ENCODE peak calls at places on chromosomes 3 and 15, in four cellular contexts. One of them, this sample, is unnamed.

GRCh38 chr15:90071220-90071807 is 31.0 kb downstream of the IDH2 start:
- DNase-seq in renal cortical epithelial cell: peak; percentile 64
- DNase-seq in CD8-positive, alpha-beta T cell: peak; percentile 83
- DNase-seq in astrocyte: peak; percentile 60
- DNase-seq in this sample: peak; percentile 77

GRCh38 chr15:88202231-88202630 is 54.3 kb downstream of the NTRK3 start:
- DNase-seq in renal cortical epithelial cell: no peak
- DNase-seq in astrocyte: peak; percentile 73
- DNase-seq in CD8-positive, alpha-beta T cell: no peak
- DNase-seq in this sample: no peak

GRCh38 chr15:80070840-80071239 is 11.4 kb downstream of the ZFAND6 start:
- DNase-seq in CD8-positive, alpha-beta T cell: no peak
- DNase-seq in astrocyte: peak; percentile 19
- DNase-seq in renal cortical epithelial cell: peak; percentile 58
- DNase-seq in this sample: peak; percentile 69

GRCh38 chr15:63048115-63048985 is 5.8 kb downstream of the TPM1 start:
- DNase-seq in astrocyte: peak; percentile 79
- DNase-seq in CD8-positive, alpha-beta T cell: peak; percentile 92
- DNase-seq in renal cortical epithelial cell: peak; percentile 84
- DNase-seq in this sample: peak; percentile 94

GRCh38 chr3:161070980-161071663 is 34.0 kb downstream of the B3GALNT1 start:
- DNase-seq in CD8-positive, alpha-beta T cell: no peak
- DNase-seq in astrocyte: no peak
- DNase-seq in renal cortical epithelial cell: no peak
- DNase-seq in this sample: no peak

GRCh38 chr3:119628390-119628789 is 30.7 kb downstream of the PLA1A start:
- DNase-seq in astrocyte: no peak
- DNase-seq in renal cortical epithelial cell: no peak
- DNase-seq in CD8-positive, alpha-beta T cell: no peak
- DNase-seq in this sample: no peak

GRCh38 chr3:129918461-129918860 is 24.9 kb upstream of the TMCC1 start:
- DNase-seq in astrocyte: no peak
- DNase-seq in CD8-positive, alpha-beta T cell: no peak
- DNase-seq in renal cortical epithelial cell: no peak
- DNase-seq in this sample: no peak

GRCh38 chr3:46607603-46608028 is 4.7 kb upstream of the FAM240A start:
- DNase-seq in renal cortical epithelial cell: no peak
- DNase-seq in CD8-positive, alpha-beta T cell: no peak
- DNase-seq in astrocyte: no peak
- DNase-seq in this sample: peak; percentile 11

GRCh38 chr3:4824948-4825325 is 154.3 kb upstream of the BHLHE40 start:
- DNase-seq in renal cortical epithelial cell: peak; percentile 90
- DNase-seq in astrocyte: peak; percentile 92
- DNase-seq in CD8-positive, alpha-beta T cell: no peak
- DNase-seq in this sample: peak; percentile 74

GRCh38 chr3:160697628-160698382 is 20.8 kb downstream of the ARL14 start:
- DNase-seq in renal cortical epithelial cell: peak; percentile 69
- DNase-seq in CD8-positive, alpha-beta T cell: no peak
- DNase-seq in astrocyte: peak; percentile 82
- DNase-seq in this sample: peak; percentile 82